ENCODE peak calls at places on chromosomes 1 and 21, in eight cellular contexts. One of them, this sample, is unnamed.

GRCh38 chr1:109787845-109788605 is 24.3 kb upstream of the EPS8L3 start:
- DNase-seq in pancreas: no peak
- DNase-seq in psoas muscle: peak; percentile 42
- DNase-seq in kidney epithelial cell: no peak
- DNase-seq in tibial nerve: no peak
- DNase-seq in CD8-positive, alpha-beta T cell: no peak
- DNase-seq in left lung: peak; percentile 32
- DNase-seq in spleen: peak; percentile 79
- DNase-seq in this sample: no peak

GRCh38 chr1:48617227-48617626 is 145.2 kb upstream of the SPATA6 start:
- DNase-seq in pancreas: no peak
- DNase-seq in psoas muscle: no peak
- DNase-seq in tibial nerve: no peak
- DNase-seq in kidney epithelial cell: no peak
- DNase-seq in spleen: no peak
- DNase-seq in left lung: no peak
- DNase-seq in CD8-positive, alpha-beta T cell: no peak
- DNase-seq in this sample: no peak

GRCh38 chr1:10400013-10400412 is 1.1 kb downstream of the PGD start:
- DNase-seq in tibial nerve: peak; percentile 7
- DNase-seq in left lung: no peak
- DNase-seq in spleen: no peak
- DNase-seq in CD8-positive, alpha-beta T cell: no peak
- DNase-seq in psoas muscle: no peak
- DNase-seq in pancreas: no peak
- DNase-seq in kidney epithelial cell: no peak
- DNase-seq in this sample: no peak

GRCh38 chr1:93728480-93729131 is 47.0 kb upstream of the BCAR3 start:
- DNase-seq in left lung: no peak
- DNase-seq in pancreas: no peak
- DNase-seq in spleen: no peak
- DNase-seq in kidney epithelial cell: no peak
- DNase-seq in psoas muscle: peak; percentile 66
- DNase-seq in tibial nerve: no peak
- DNase-seq in CD8-positive, alpha-beta T cell: no peak
- DNase-seq in this sample: no peak

GRCh38 chr21:25901580-25901979 is 166.8 kb downstream of the GABPA start:
- DNase-seq in CD8-positive, alpha-beta T cell: no peak
- DNase-seq in kidney epithelial cell: no peak
- DNase-seq in psoas muscle: no peak
- DNase-seq in pancreas: no peak
- DNase-seq in spleen: no peak
- DNase-seq in left lung: no peak
- DNase-seq in tibial nerve: no peak
- DNase-seq in this sample: no peak

GRCh38 chr1:102836991-102837390 is 271.3 kb downstream of the COL11A1 start:
- DNase-seq in CD8-positive, alpha-beta T cell: no peak
- DNase-seq in left lung: no peak
- DNase-seq in kidney epithelial cell: no peak
- DNase-seq in tibial nerve: no peak
- DNase-seq in spleen: no peak
- DNase-seq in pancreas: no peak
- DNase-seq in psoas muscle: no peak
- DNase-seq in this sample: no peak

GRCh38 chr1:19938502-19938901 is 15.1 kb upstream of the PLA2G2E start:
- DNase-seq in tibial nerve: no peak
- DNase-seq in CD8-positive, alpha-beta T cell: no peak
- DNase-seq in spleen: no peak
- DNase-seq in pancreas: no peak
- DNase-seq in psoas muscle: no peak
- DNase-seq in left lung: no peak
- DNase-seq in kidney epithelial cell: no peak
- DNase-seq in this sample: no peak

GRCh38 chr1:98969753-98970152 is 34.9 kb downstream of the PLPPR5 start:
- DNase-seq in CD8-positive, alpha-beta T cell: no peak
- DNase-seq in left lung: no peak
- DNase-seq in tibial nerve: no peak
- DNase-seq in kidney epithelial cell: no peak
- DNase-seq in psoas muscle: no peak
- DNase-seq in pancreas: no peak
- DNase-seq in spleen: no peak
- DNase-seq in this sample: no peak

DNA sequence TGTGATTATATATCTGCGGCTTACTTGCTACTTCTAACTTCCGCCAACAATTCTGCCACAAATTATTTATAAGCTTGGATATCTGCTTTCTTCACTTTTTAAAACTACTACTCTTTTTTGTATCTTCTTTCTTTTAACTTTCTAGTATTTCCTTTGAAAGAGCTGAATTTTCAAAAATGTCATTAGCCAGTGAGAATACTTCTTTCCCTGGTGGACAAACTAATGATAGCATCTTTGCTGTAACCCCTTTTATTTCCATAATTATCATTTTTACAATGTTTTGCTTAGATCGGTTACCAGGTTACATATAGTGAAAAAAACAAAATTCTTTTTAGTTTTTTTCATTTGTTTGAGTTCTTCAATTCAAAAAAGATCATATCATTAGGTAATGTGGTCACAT is 355.9 kb upstream of the ADGRL4 start:
- DNase-seq in tibial nerve: no peak
- DNase-seq in left lung: no peak
- DNase-seq in psoas muscle: no peak
- DNase-seq in pancreas: no peak
- DNase-seq in spleen: no peak
- DNase-seq in CD8-positive, alpha-beta T cell: no peak
- DNase-seq in kidney epithelial cell: no peak
- DNase-seq in this sample: no peak
- TF ChIP-seq CTCF in tibial nerve: no peak
- TF ChIP-seq CTCF in left lung: no peak
- TF ChIP-seq CTCF in psoas muscle: no peak
- TF ChIP-seq CTCF in pancreas: no peak
- TF ChIP-seq CTCF in spleen: no peak
- TF ChIP-seq CTCF in CD8-positive, alpha-beta T cell: no peak
- TF ChIP-seq CTCF in kidney epithelial cell: no peak
- TF ChIP-seq CTCF in this sample: no peak

GRCh38 chr1:85623061-85623471 is 42.5 kb downstream of the CCN1 start:
- DNase-seq in CD8-positive, alpha-beta T cell: no peak
- DNase-seq in psoas muscle: no peak
- DNase-seq in left lung: no peak
- DNase-seq in spleen: no peak
- DNase-seq in kidney epithelial cell: no peak
- DNase-seq in tibial nerve: no peak
- DNase-seq in pancreas: no peak
- DNase-seq in this sample: no peak
- H3K27me3 ChIP-seq in CD8-positive, alpha-beta T cell: no peaks in the 10 kb centered on the region
- H3K27me3 ChIP-seq in psoas muscle: no peaks in the 10 kb centered on the region
- H3K27me3 ChIP-seq in left lung: no peaks in the 10 kb centered on the region
- H3K27me3 ChIP-seq in spleen: no peaks in the 10 kb centered on the region
- H3K27me3 ChIP-seq in kidney epithelial cell: no peaks in the 10 kb centered on the region
- H3K27me3 ChIP-seq in tibial nerve: no peaks in the 10 kb centered on the region
- H3K27me3 ChIP-seq in pancreas: no peaks in the 10 kb centered on the region
- H3K27me3 ChIP-seq in this sample: no peaks in the 10 kb centered on the region

DNA sequence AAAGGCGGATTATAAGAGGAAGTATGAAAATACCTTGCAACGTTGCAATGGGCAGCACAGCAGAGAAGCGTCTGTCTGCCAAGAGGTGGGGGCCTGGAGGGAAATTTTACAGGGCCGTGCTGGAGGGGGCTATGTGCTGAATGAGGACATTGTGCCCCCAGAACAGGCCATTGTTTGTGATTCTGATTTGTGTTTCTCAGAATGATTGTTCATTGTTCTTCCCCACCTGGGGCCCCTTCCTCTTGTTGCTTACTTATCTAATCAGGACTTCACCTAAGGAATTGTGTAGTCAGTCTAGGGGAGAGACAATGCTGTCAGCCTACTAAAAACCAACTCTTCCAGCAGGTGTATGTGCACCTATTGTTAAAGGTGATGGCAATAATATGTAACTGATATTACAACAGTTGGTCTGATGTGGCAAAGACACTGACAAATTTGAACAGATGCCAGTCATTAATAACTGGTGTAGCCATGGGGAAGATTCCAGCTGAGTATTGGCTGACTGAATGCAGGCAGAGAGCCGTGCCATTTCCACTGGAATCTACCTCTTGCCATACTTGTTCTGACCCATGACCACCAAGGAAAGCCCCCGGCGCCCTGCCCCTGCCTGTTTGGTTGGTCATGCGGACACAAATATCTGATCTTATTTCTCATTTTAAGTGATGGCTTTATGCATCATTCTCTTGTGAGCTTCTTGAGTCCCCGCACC is 45.2 kb upstream of the PSEN2 start:
- DNase-seq in kidney epithelial cell: no peak
- DNase-seq in CD8-positive, alpha-beta T cell: no peak
- DNase-seq in left lung: no peak
- DNase-seq in psoas muscle: no peak
- DNase-seq in tibial nerve: no peak
- DNase-seq in pancreas: no peak
- DNase-seq in spleen: no peak
- DNase-seq in this sample: no peak
- TF ChIP-seq CTCF in kidney epithelial cell: no peak
- TF ChIP-seq CTCF in CD8-positive, alpha-beta T cell: no peak
- TF ChIP-seq CTCF in left lung: no peak
- TF ChIP-seq CTCF in psoas muscle: no peak
- TF ChIP-seq CTCF in tibial nerve: no peak
- TF ChIP-seq CTCF in pancreas: no peak
- TF ChIP-seq CTCF in spleen: no peak
- TF ChIP-seq CTCF in this sample: no peak

DNA sequence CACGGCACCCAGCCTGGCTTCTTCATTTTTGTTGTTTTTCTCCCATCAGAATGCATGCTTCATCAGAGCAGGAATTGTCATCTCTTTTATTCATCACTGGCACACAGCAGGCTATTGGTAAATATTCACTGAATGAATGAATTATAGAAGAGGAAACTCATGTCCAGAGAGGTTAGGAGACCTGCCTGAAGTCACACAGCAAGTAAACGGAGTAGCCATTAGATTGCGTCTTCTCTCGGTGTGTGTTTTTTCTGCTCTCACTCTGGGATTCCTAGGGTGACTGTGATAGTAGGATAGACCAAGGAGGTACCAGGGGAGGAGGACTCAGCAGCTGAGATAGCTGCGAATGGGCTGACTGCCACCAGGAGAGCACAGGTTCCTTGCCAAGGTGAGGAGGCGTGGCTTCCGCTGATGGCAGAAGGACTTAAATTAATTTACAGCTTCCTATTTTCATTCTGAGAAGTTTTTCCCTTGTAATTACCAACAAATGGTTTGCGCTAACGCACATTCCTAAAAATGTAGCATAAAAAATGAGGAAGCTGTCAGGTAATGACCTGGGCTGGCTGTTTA is 4.5 kb upstream of the NCMAP start:
- DNase-seq in psoas muscle: no peak
- DNase-seq in left lung: no peak
- DNase-seq in CD8-positive, alpha-beta T cell: no peak
- DNase-seq in kidney epithelial cell: no peak
- DNase-seq in tibial nerve: no peak
- DNase-seq in pancreas: no peak
- DNase-seq in spleen: peak; percentile 54
- DNase-seq in this sample: no peak
- H3K27me3 ChIP-seq in psoas muscle: peaks cover 30% of the 10 kb centered on the region
- H3K27me3 ChIP-seq in left lung: peaks cover 49% of the 10 kb centered on the region
- H3K27me3 ChIP-seq in CD8-positive, alpha-beta T cell: no peaks in the 10 kb centered on the region
- H3K27me3 ChIP-seq in kidney epithelial cell: no peaks in the 10 kb centered on the region
- H3K27me3 ChIP-seq in tibial nerve: no peaks in the 10 kb centered on the region
- H3K27me3 ChIP-seq in pancreas: no peaks in the 10 kb centered on the region
- H3K27me3 ChIP-seq in spleen: peaks cover 12% of the 10 kb centered on the region
- H3K27me3 ChIP-seq in this sample: no peaks in the 10 kb centered on the region

GRCh38 chr1:32179193-32179442 is 357 bp upstream of the TXLNA start:
- DNase-seq in left lung: no peak
- DNase-seq in pancreas: no peak
- DNase-seq in CD8-positive, alpha-beta T cell: no peak
- DNase-seq in kidney epithelial cell: no peak
- DNase-seq in spleen: no peak
- DNase-seq in psoas muscle: no peak
- DNase-seq in tibial nerve: no peak
- DNase-seq in this sample: no peak
- TF ChIP-seq CTCF in left lung: no peak
- TF ChIP-seq CTCF in pancreas: no peak
- TF ChIP-seq CTCF in CD8-positive, alpha-beta T cell: no peak
- TF ChIP-seq CTCF in kidney epithelial cell: no peak
- TF ChIP-seq CTCF in spleen: no peak
- TF ChIP-seq CTCF in psoas muscle: no peak
- TF ChIP-seq CTCF in tibial nerve: no peak
- TF ChIP-seq CTCF in this sample: no peak

GRCh38 chr1:18628511-18628910 is 2.1 kb upstream of the PAX7 start:
- DNase-seq in pancreas: no peak
- DNase-seq in spleen: no peak
- DNase-seq in kidney epithelial cell: no peak
- DNase-seq in CD8-positive, alpha-beta T cell: no peak
- DNase-seq in tibial nerve: no peak
- DNase-seq in left lung: no peak
- DNase-seq in psoas muscle: no peak
- DNase-seq in this sample: no peak
- H3K27me3 ChIP-seq in pancreas: no peaks in the 10 kb centered on the region
- H3K27me3 ChIP-seq in spleen: peaks cover 54% of the 10 kb centered on the region
- H3K27me3 ChIP-seq in kidney epithelial cell: peaks cover 57% of the 10 kb centered on the region
- H3K27me3 ChIP-seq in CD8-positive, alpha-beta T cell: peaks cover 10% of the 10 kb centered on the region
- H3K27me3 ChIP-seq in tibial nerve: no peaks in the 10 kb centered on the region
- H3K27me3 ChIP-seq in left lung: peaks cover 100% of the 10 kb centered on the region
- H3K27me3 ChIP-seq in psoas muscle: peaks cover 78% of the 10 kb centered on the region
- H3K27me3 ChIP-seq in this sample: peaks cover 88% of the 10 kb centered on the region

GRCh38 chr1:226660410-226661182 is 78.5 kb downstream of the ITPKB start:
- DNase-seq in spleen: peak; percentile 89
- DNase-seq in CD8-positive, alpha-beta T cell: no peak
- DNase-seq in kidney epithelial cell: no peak
- DNase-seq in psoas muscle: peak; percentile 64
- DNase-seq in left lung: no peak
- DNase-seq in tibial nerve: no peak
- DNase-seq in pancreas: no peak
- DNase-seq in this sample: no peak

GRCh38 chr1:226662704-226663326 is 76.3 kb downstream of the ITPKB start:
- DNase-seq in CD8-positive, alpha-beta T cell: peak; percentile 71
- DNase-seq in psoas muscle: peak; percentile 91
- DNase-seq in left lung: peak; percentile 87
- DNase-seq in tibial nerve: peak; percentile 87
- DNase-seq in spleen: peak; percentile 91
- DNase-seq in kidney epithelial cell: peak; percentile 81
- DNase-seq in pancreas: peak; percentile 27
- DNase-seq in this sample: peak; percentile 74

GRCh38 chr1:226661271-226661670 is 77.8 kb downstream of the ITPKB start:
- DNase-seq in tibial nerve: no peak
- DNase-seq in kidney epithelial cell: no peak
- DNase-seq in pancreas: no peak
- DNase-seq in spleen: peak; percentile 47
- DNase-seq in left lung: no peak
- DNase-seq in CD8-positive, alpha-beta T cell: no peak
- DNase-seq in psoas muscle: peak; percentile 24
- DNase-seq in this sample: no peak

GRCh38 chr1:226663327-226663704 is 75.8 kb downstream of the ITPKB start:
- DNase-seq in CD8-positive, alpha-beta T cell: no peak
- DNase-seq in psoas muscle: no peak
- DNase-seq in pancreas: no peak
- DNase-seq in kidney epithelial cell: no peak
- DNase-seq in tibial nerve: no peak
- DNase-seq in left lung: no peak
- DNase-seq in spleen: no peak
- DNase-seq in this sample: no peak

DNA sequence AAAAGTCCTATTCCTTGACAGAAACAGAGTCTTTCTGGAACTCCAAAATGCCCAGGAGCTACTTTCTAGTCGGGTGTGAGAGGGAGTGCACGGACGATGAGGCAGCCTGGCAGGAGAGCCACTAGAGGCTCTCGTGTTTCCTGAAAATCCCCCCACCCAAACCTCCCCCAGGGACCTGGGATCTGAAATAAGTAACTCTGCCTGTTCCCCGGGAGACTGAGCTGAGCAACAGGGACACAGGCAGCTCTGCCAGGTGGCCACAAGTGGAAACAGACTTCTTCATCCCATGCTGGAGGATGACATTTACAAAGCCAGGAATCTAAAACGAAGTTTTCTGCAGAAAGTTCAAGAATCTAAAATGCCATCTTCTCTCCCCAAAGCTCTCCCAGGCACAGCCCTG is 77.1 kb downstream of the ITPKB start:
- DNase-seq in psoas muscle: peak; percentile 43
- DNase-seq in pancreas: no peak
- DNase-seq in kidney epithelial cell: no peak
- DNase-seq in tibial nerve: no peak
- DNase-seq in left lung: no peak
- DNase-seq in CD8-positive, alpha-beta T cell: no peak
- DNase-seq in spleen: peak; percentile 66
- DNase-seq in this sample: no peak
- TF ChIP-seq CTCF in psoas muscle: no peak
- TF ChIP-seq CTCF in pancreas: no peak
- TF ChIP-seq CTCF in kidney epithelial cell: no peak
- TF ChIP-seq CTCF in tibial nerve: no peak
- TF ChIP-seq CTCF in left lung: no peak
- TF ChIP-seq CTCF in CD8-positive, alpha-beta T cell: no peak
- TF ChIP-seq CTCF in spleen: no peak
- TF ChIP-seq CTCF in this sample: no peak

This sample was measured in CD4-positive, alpha-beta T cell.